ENCODE peak calls at places on chromosome 12, in six cellular contexts. One of them, this sample, is unnamed.

GRCh38 chr12:68924546-68924945 is 8.4 kb downstream of the CPM start:
- DNase-seq in lower leg skin: no peak
- DNase-seq in activated B cell treated with CpG ODN at 0.5 μM for 24 hours: no peak
- DNase-seq in left ventricle myocardium inferior: no peak
- DNase-seq in GM20000: no peak
- DNase-seq in heart left ventricle: no peak
- DNase-seq in this sample: no peak

GRCh38 chr12:53166837-53167236 is 13.7 kb upstream of the ZNF740 start:
- DNase-seq in lower leg skin: no peak
- DNase-seq in activated B cell treated with CpG ODN at 0.5 μM for 24 hours: no peak
- DNase-seq in left ventricle myocardium inferior: no peak
- DNase-seq in GM20000: no peak
- DNase-seq in heart left ventricle: no peak
- DNase-seq in this sample: no peak

GRCh38 chr12:116631619-116632018 is 72.4 kb downstream of the MAP1LC3B2 start:
- DNase-seq in lower leg skin: no peak
- DNase-seq in activated B cell treated with CpG ODN at 0.5 μM for 24 hours: no peak
- DNase-seq in left ventricle myocardium inferior: no peak
- DNase-seq in GM20000: no peak
- DNase-seq in heart left ventricle: no peak
- DNase-seq in this sample: no peak

GRCh38 chr12:60577607-60578006 is 981.8 kb downstream of the SLC16A7 start:
- DNase-seq in lower leg skin: no peak
- DNase-seq in activated B cell treated with CpG ODN at 0.5 μM for 24 hours: no peak
- DNase-seq in left ventricle myocardium inferior: no peak
- DNase-seq in GM20000: no peak
- DNase-seq in heart left ventricle: no peak
- DNase-seq in this sample: no peak

GRCh38 chr12:28574746-28575592 is 384.7 kb downstream of the CCDC91 start:
- DNase-seq in lower leg skin: no peak
- DNase-seq in activated B cell treated with CpG ODN at 0.5 μM for 24 hours: no peak
- DNase-seq in left ventricle myocardium inferior: no peak
- DNase-seq in GM20000: no peak
- DNase-seq in heart left ventricle: no peak
- DNase-seq in this sample: no peak

GRCh38 chr12:125065021-125065752 is at the start of gene AACS:
- DNase-seq in lower leg skin: peak
- DNase-seq in activated B cell treated with CpG ODN at 0.5 μM for 24 hours: peak
- DNase-seq in left ventricle myocardium inferior: peak
- DNase-seq in GM20000: peak
- DNase-seq in heart left ventricle: peak
- DNase-seq in this sample: peak

GRCh38 chr12:40946612-40947194 is 241.4 kb upstream of the PDZRN4 start:
- DNase-seq in lower leg skin: no peak
- DNase-seq in activated B cell treated with CpG ODN at 0.5 μM for 24 hours: no peak
- DNase-seq in left ventricle myocardium inferior: no peak
- DNase-seq in GM20000: peak
- DNase-seq in heart left ventricle: no peak
- DNase-seq in this sample: no peak

GRCh38 chr12:93982847-93983315 is 165.5 kb upstream of the PLXNC1 start:
- DNase-seq in lower leg skin: no peak
- DNase-seq in activated B cell treated with CpG ODN at 0.5 μM for 24 hours: no peak
- DNase-seq in left ventricle myocardium inferior: no peak
- DNase-seq in GM20000: no peak
- DNase-seq in heart left ventricle: no peak
- DNase-seq in this sample: no peak

GRCh38 chr12:21881950-21882349 is 59.3 kb downstream of the ABCC9 start:
- DNase-seq in lower leg skin: no peak
- DNase-seq in activated B cell treated with CpG ODN at 0.5 μM for 24 hours: no peak
- DNase-seq in left ventricle myocardium inferior: peak
- DNase-seq in GM20000: no peak
- DNase-seq in heart left ventricle: peak
- DNase-seq in this sample: no peak

GRCh38 chr12:44053550-44054243 is 217.8 kb downstream of the TMEM117 start:
- DNase-seq in lower leg skin: no peak
- DNase-seq in activated B cell treated with CpG ODN at 0.5 μM for 24 hours: no peak
- DNase-seq in left ventricle myocardium inferior: no peak
- DNase-seq in GM20000: no peak
- DNase-seq in heart left ventricle: no peak
- DNase-seq in this sample: no peak

GRCh38 chr12:30719060-30719459 is 23.4 kb upstream of the IPO8 start:
- DNase-seq in lower leg skin: no peak
- DNase-seq in activated B cell treated with CpG ODN at 0.5 μM for 24 hours: no peak
- DNase-seq in left ventricle myocardium inferior: no peak
- DNase-seq in GM20000: no peak
- DNase-seq in heart left ventricle: no peak
- DNase-seq in this sample: no peak

GRCh38 chr12:127550271-127550670 is 716.7 kb upstream of the TMEM132C start:
- DNase-seq in lower leg skin: no peak
- DNase-seq in activated B cell treated with CpG ODN at 0.5 μM for 24 hours: no peak
- DNase-seq in left ventricle myocardium inferior: no peak
- DNase-seq in GM20000: no peak
- DNase-seq in heart left ventricle: no peak
- DNase-seq in this sample: no peak

GRCh38 chr12:93608313-93608712 is 35.8 kb downstream of the SOCS2 start:
- DNase-seq in lower leg skin: no peak
- DNase-seq in activated B cell treated with CpG ODN at 0.5 μM for 24 hours: no peak
- DNase-seq in left ventricle myocardium inferior: no peak
- DNase-seq in GM20000: no peak
- DNase-seq in heart left ventricle: no peak
- DNase-seq in this sample: no peak

GRCh38 chr12:59185291-59185690 is 265.0 kb upstream of the LRIG3 start:
- DNase-seq in lower leg skin: no peak
- DNase-seq in activated B cell treated with CpG ODN at 0.5 μM for 24 hours: no peak
- DNase-seq in left ventricle myocardium inferior: no peak
- DNase-seq in GM20000: no peak
- DNase-seq in heart left ventricle: no peak
- DNase-seq in this sample: no peak

GRCh38 chr12:80988986-80989385 is 51.3 kb upstream of the LIN7A start:
- DNase-seq in lower leg skin: no peak
- DNase-seq in activated B cell treated with CpG ODN at 0.5 μM for 24 hours: no peak
- DNase-seq in left ventricle myocardium inferior: no peak
- DNase-seq in GM20000: no peak
- DNase-seq in heart left ventricle: no peak
- DNase-seq in this sample: no peak

GRCh38 chr12:57549909-57550627 is at the start of gene KIF5A:
- DNase-seq in lower leg skin: no peak
- DNase-seq in activated B cell treated with CpG ODN at 0.5 μM for 24 hours: peak
- DNase-seq in left ventricle myocardium inferior: no peak
- DNase-seq in GM20000: peak
- DNase-seq in heart left ventricle: no peak
- DNase-seq in this sample: no peak

GRCh38 chr12:68871899-68872298 is 61.1 kb downstream of the CPM start:
- DNase-seq in lower leg skin: no peak
- DNase-seq in activated B cell treated with CpG ODN at 0.5 μM for 24 hours: no peak
- DNase-seq in left ventricle myocardium inferior: no peak
- DNase-seq in GM20000: peak
- DNase-seq in heart left ventricle: no peak
- DNase-seq in this sample: no peak

GRCh38 chr12:107478881-107479280 is 206.7 kb upstream of the PWP1 start:
- DNase-seq in lower leg skin: no peak
- DNase-seq in activated B cell treated with CpG ODN at 0.5 μM for 24 hours: no peak
- DNase-seq in left ventricle myocardium inferior: no peak
- DNase-seq in GM20000: no peak
- DNase-seq in heart left ventricle: no peak
- DNase-seq in this sample: no peak

GRCh38 chr12:30691122-30691879 is 4.4 kb downstream of the IPO8 start:
- DNase-seq in lower leg skin: no peak
- DNase-seq in activated B cell treated with CpG ODN at 0.5 μM for 24 hours: no peak
- DNase-seq in left ventricle myocardium inferior: no peak
- DNase-seq in GM20000: no peak
- DNase-seq in heart left ventricle: peak
- DNase-seq in this sample: no peak

GRCh38 chr12:76310110-76310509 is 38.1 kb downstream of the BBS10 start:
- DNase-seq in lower leg skin: no peak
- DNase-seq in activated B cell treated with CpG ODN at 0.5 μM for 24 hours: no peak
- DNase-seq in left ventricle myocardium inferior: no peak
- DNase-seq in GM20000: no peak
- DNase-seq in heart left ventricle: no peak
- DNase-seq in this sample: no peak

GRCh38 chr12:71871116-71871515 is 31.6 kb downstream of the TBC1D15 start:
- DNase-seq in lower leg skin: no peak
- DNase-seq in activated B cell treated with CpG ODN at 0.5 μM for 24 hours: no peak
- DNase-seq in left ventricle myocardium inferior: no peak
- DNase-seq in GM20000: no peak
- DNase-seq in heart left ventricle: no peak
- DNase-seq in this sample: no peak

GRCh38 chr12:112422531-112422930 is 3.8 kb downstream of the PTPN11 start:
- DNase-seq in lower leg skin: peak
- DNase-seq in activated B cell treated with CpG ODN at 0.5 μM for 24 hours: no peak
- DNase-seq in left ventricle myocardium inferior: no peak
- DNase-seq in GM20000: no peak
- DNase-seq in heart left ventricle: no peak
- DNase-seq in this sample: no peak

GRCh38 chr12:132044661-132045412 is 95.1 kb downstream of the EP400 start:
- DNase-seq in lower leg skin: no peak
- DNase-seq in activated B cell treated with CpG ODN at 0.5 μM for 24 hours: no peak
- DNase-seq in left ventricle myocardium inferior: no peak
- DNase-seq in GM20000: no peak
- DNase-seq in heart left ventricle: no peak
- DNase-seq in this sample: no peak

GRCh38 chr12:132043216-132043615 is 93.5 kb downstream of the EP400 start:
- DNase-seq in lower leg skin: no peak
- DNase-seq in activated B cell treated with CpG ODN at 0.5 μM for 24 hours: no peak
- DNase-seq in left ventricle myocardium inferior: no peak
- DNase-seq in GM20000: no peak
- DNase-seq in heart left ventricle: no peak
- DNase-seq in this sample: no peak

GRCh38 chr12:132045751-132046150 is 96.0 kb downstream of the EP400 start:
- DNase-seq in lower leg skin: no peak
- DNase-seq in activated B cell treated with CpG ODN at 0.5 μM for 24 hours: no peak
- DNase-seq in left ventricle myocardium inferior: no peak
- DNase-seq in GM20000: no peak
- DNase-seq in heart left ventricle: no peak
- DNase-seq in this sample: no peak

GRCh38 chr12:132046561-132046960 is 96.8 kb downstream of the EP400 start:
- DNase-seq in lower leg skin: no peak
- DNase-seq in activated B cell treated with CpG ODN at 0.5 μM for 24 hours: no peak
- DNase-seq in left ventricle myocardium inferior: no peak
- DNase-seq in GM20000: no peak
- DNase-seq in heart left ventricle: no peak
- DNase-seq in this sample: no peak

GRCh38 chr12:132043770-132044467 is 94.2 kb downstream of the EP400 start:
- DNase-seq in lower leg skin: no peak
- DNase-seq in activated B cell treated with CpG ODN at 0.5 μM for 24 hours: no peak
- DNase-seq in left ventricle myocardium inferior: no peak
- DNase-seq in GM20000: no peak
- DNase-seq in heart left ventricle: no peak
- DNase-seq in this sample: no peak
- TF ChIP-seq CTCF in lower leg skin: no peak
- TF ChIP-seq CTCF in activated B cell treated with CpG ODN at 0.5 μM for 24 hours: no peak
- TF ChIP-seq CTCF in left ventricle myocardium inferior: no peak
- TF ChIP-seq CTCF in GM20000: no peak
- TF ChIP-seq CTCF in heart left ventricle: no peak
- TF ChIP-seq CTCF in this sample: no peak

DNA sequence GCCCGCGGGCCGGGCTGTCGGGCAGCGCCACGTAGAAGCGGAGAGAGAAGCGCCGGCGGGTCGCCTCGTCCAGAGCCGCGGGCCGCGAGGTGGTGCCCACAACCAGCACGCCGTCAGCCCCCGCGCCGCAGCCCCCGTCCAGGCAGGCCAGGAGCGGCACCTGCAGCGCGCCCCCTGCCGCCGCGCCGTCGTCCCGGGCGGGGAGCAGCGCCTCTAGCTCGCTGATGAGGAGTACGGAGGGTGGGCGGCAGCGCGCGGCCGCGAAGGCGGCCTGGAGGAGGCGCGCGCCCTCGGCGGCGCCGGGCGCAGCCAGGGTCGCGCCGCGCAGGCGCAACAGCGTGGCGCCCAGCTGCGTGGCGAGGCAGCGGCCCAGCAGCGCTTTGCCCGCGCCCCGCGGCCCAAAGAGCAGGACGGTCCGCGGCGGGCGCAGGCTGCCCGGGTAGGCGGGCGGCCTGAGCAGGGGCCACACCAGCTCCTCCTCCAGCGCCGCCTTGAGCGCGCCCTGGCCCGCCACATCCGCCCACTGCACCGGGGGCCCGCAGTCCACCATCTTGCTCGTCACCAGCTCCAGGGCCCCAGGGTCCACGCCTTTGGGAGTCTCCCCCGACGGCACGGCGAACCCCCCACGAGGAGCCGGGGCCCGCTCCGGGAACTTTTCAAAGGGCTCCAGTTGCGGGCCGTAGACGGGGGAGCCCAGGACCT is 27.6 kb downstream of the FIGNL2 start:
- DNase-seq in lower leg skin: no peak
- DNase-seq in activated B cell treated with CpG ODN at 0.5 μM for 24 hours: peak
- DNase-seq in left ventricle myocardium inferior: peak
- DNase-seq in GM20000: peak
- DNase-seq in heart left ventricle: peak
- DNase-seq in this sample: peak
- TF ChIP-seq CTCF in lower leg skin: no peak
- TF ChIP-seq CTCF in activated B cell treated with CpG ODN at 0.5 μM for 24 hours: no peak
- TF ChIP-seq CTCF in left ventricle myocardium inferior: peak
- TF ChIP-seq CTCF in GM20000: peak
- TF ChIP-seq CTCF in heart left ventricle: peak
- TF ChIP-seq CTCF in this sample: no peak

GRCh38 chr12:48003226-48004038 is 844 bp downstream of the COL2A1 start:
- DNase-seq in lower leg skin: no peak
- DNase-seq in activated B cell treated with CpG ODN at 0.5 μM for 24 hours: no peak
- DNase-seq in left ventricle myocardium inferior: no peak
- DNase-seq in GM20000: peak
- DNase-seq in heart left ventricle: no peak
- DNase-seq in this sample: no peak
- TF ChIP-seq CTCF in lower leg skin: no peak
- TF ChIP-seq CTCF in activated B cell treated with CpG ODN at 0.5 μM for 24 hours: no peak
- TF ChIP-seq CTCF in left ventricle myocardium inferior: no peak
- TF ChIP-seq CTCF in GM20000: no peak
- TF ChIP-seq CTCF in heart left ventricle: no peak
- TF ChIP-seq CTCF in this sample: no peak

GRCh38 chr12:110699591-110700445 is 10.9 kb upstream of the HVCN1 start:
- DNase-seq in lower leg skin: no peak
- DNase-seq in activated B cell treated with CpG ODN at 0.5 μM for 24 hours: no peak
- DNase-seq in left ventricle myocardium inferior: no peak
- DNase-seq in GM20000: no peak
- DNase-seq in heart left ventricle: no peak
- DNase-seq in this sample: no peak
- TF ChIP-seq CTCF in lower leg skin: no peak
- TF ChIP-seq CTCF in activated B cell treated with CpG ODN at 0.5 μM for 24 hours: no peak
- TF ChIP-seq CTCF in left ventricle myocardium inferior: peak
- TF ChIP-seq CTCF in GM20000: no peak
- TF ChIP-seq CTCF in heart left ventricle: peak
- TF ChIP-seq CTCF in this sample: no peak

GRCh38 chr12:54569072-54569471 is 19.4 kb downstream of the PPP1R1A start:
- DNase-seq in lower leg skin: no peak
- DNase-seq in activated B cell treated with CpG ODN at 0.5 μM for 24 hours: no peak
- DNase-seq in left ventricle myocardium inferior: no peak
- DNase-seq in GM20000: no peak
- DNase-seq in heart left ventricle: no peak
- DNase-seq in this sample: no peak

GRCh38 chr12:54572881-54573280 is 15.6 kb downstream of the PPP1R1A start:
- DNase-seq in lower leg skin: no peak
- DNase-seq in activated B cell treated with CpG ODN at 0.5 μM for 24 hours: no peak
- DNase-seq in left ventricle myocardium inferior: no peak
- DNase-seq in GM20000: no peak
- DNase-seq in heart left ventricle: no peak
- DNase-seq in this sample: no peak

GRCh38 chr12:54571857-54572195 is 16.6 kb downstream of the PPP1R1A start:
- DNase-seq in lower leg skin: no peak
- DNase-seq in activated B cell treated with CpG ODN at 0.5 μM for 24 hours: no peak
- DNase-seq in left ventricle myocardium inferior: no peak
- DNase-seq in GM20000: no peak
- DNase-seq in heart left ventricle: no peak
- DNase-seq in this sample: no peak

GRCh38 chr12:54569995-54570531 is 18.4 kb downstream of the PPP1R1A start:
- DNase-seq in lower leg skin: no peak
- DNase-seq in activated B cell treated with CpG ODN at 0.5 μM for 24 hours: no peak
- DNase-seq in left ventricle myocardium inferior: no peak
- DNase-seq in GM20000: no peak
- DNase-seq in heart left ventricle: no peak
- DNase-seq in this sample: no peak

GRCh38 chr12:54571166-54571856 is 17.1 kb downstream of the PPP1R1A start:
- DNase-seq in lower leg skin: no peak
- DNase-seq in activated B cell treated with CpG ODN at 0.5 μM for 24 hours: no peak
- DNase-seq in left ventricle myocardium inferior: no peak
- DNase-seq in GM20000: no peak
- DNase-seq in heart left ventricle: no peak
- DNase-seq in this sample: no peak
- TF ChIP-seq CTCF in lower leg skin: no peak
- TF ChIP-seq CTCF in activated B cell treated with CpG ODN at 0.5 μM for 24 hours: no peak
- TF ChIP-seq CTCF in left ventricle myocardium inferior: peak
- TF ChIP-seq CTCF in GM20000: no peak
- TF ChIP-seq CTCF in heart left ventricle: no peak
- TF ChIP-seq CTCF in this sample: no peak